ENCODE peak calls at places on chromosomes 1 and 21, in seven cellular contexts. R, N, H, Y, S, B and M are unnamed samples.

GRCh38 chr1:169109561-169110134 is 3.2 kb downstream of the ATP1B1 start:
- DNase-seq in N (no peak), S (no peak), H (peak), Y (no peak), R (no peak), B (peak), M (peak)

GRCh38 chr1:38003261-38004250 is 1.8 kb downstream of the FHL3 start:
- DNase-seq in H (no peak), Y (no peak), R (no peak), B (peak), N (peak), S (no peak), M (no peak)

GRCh38 chr1:43991476-43992231 is at the start of gene CCDC24:
- DNase-seq in B (peak), Y (peak), H (peak), R (peak), N (peak), S (peak), M (peak)

GRCh38 chr1:44855742-44856141 is 12.7 kb upstream of the PTCH2 start:
- DNase-seq in N (no peak), R (no peak), H (no peak), Y (no peak), S (no peak), B (no peak), M (no peak)

GRCh38 chr21:26506951-26507350 is 66.1 kb downstream of the CYYR1 start:
- DNase-seq in H (no peak), Y (no peak), S (no peak), R (no peak), B (peak), N (peak), M (peak)

GRCh38 chr1:183443466-183443865 is 25.3 kb upstream of the NMNAT2 start:
- DNase-seq in R (no peak), S (no peak), Y (no peak), N (no peak), H (no peak), B (no peak), M (no peak)

GRCh38 chr1:175192111-175192629 is 406 bp downstream of the KIAA0040 start:
- DNase-seq in N (peak), R (no peak), Y (peak), S (peak), B (peak), H (peak), M (no peak)

GRCh38 chr1:58717979-58718378 is 18.1 kb upstream of the MYSM1 start:
- DNase-seq in R (no peak), N (no peak), H (no peak), S (no peak), B (no peak), Y (peak), M (no peak)

GRCh38 chr1:211925016-211925415 is 94.5 kb upstream of the LPGAT1 start:
- DNase-seq in Y (no peak), N (no peak), R (no peak), S (no peak), B (no peak), H (peak), M (no peak)